ENCODE peak calls at places on chromosomes 6 and 20, in six cellular contexts. A is ascending aorta, E is PC-9, D is left ventricle myocardium inferior, H is Panc1, C is astrocyte. X is an unnamed sample. For H3K27me3, the result is how much of the 10 kb centered on the place peaks cover.

GRCh38 chr6:73969982-73970960 is 274.3 kb downstream of the CD109 start:
- DNase-seq in A (no peak), E (no peak), D (no peak), H (peak), C (peak), X (no peak)

GRCh38 chr6:113356139-113356538 is 501.0 kb upstream of the MARCKS start:
- DNase-seq in A (no peak), E (no peak), D (no peak), H (no peak), C (no peak), X (no peak)

GRCh38 chr6:73579851-73580246 is 59.0 kb upstream of the EEF1A1 start:
- DNase-seq in A (no peak), E (peak), D (no peak), H (peak), C (peak), X (peak)

GRCh38 chr20:31823360-31824124 is 4.4 kb downstream of the MYLK2 start:
- DNase-seq in A (no peak), E (no peak), D (no peak), H (no peak), C (no peak), X (no peak)

GRCh38 chr6:449057-449430 is 57.5 kb downstream of the IRF4 start:
- DNase-seq in A (no peak), E (no peak), D (no peak), H (no peak), C (no peak), X (no peak)

GRCh38 chr6:107931894-107932293 is 26.1 kb downstream of the SEC63 start:
- DNase-seq in A (no peak), E (no peak), D (no peak), H (no peak), C (no peak), X (no peak)

GRCh38 chr6:16179970-16180431 is 51.1 kb downstream of the MYLIP start:
- DNase-seq in A (no peak), E (no peak), D (no peak), H (no peak), C (no peak), X (no peak)

GRCh38 chr6:35170166-35170565 is 29.0 kb upstream of the TCP11 start:
- DNase-seq in A (no peak), E (no peak), D (no peak), H (no peak), C (no peak), X (no peak)

GRCh38 chr6:150325093-150325772 is 43.6 kb upstream of the IYD start:
- DNase-seq in A (no peak), E (peak), D (no peak), H (no peak), C (no peak), X (peak)

GRCh38 chr6:3385660-3386151 is 71.1 kb downstream of the SLC22A23 start:
- DNase-seq in A (peak), E (no peak), D (no peak), H (no peak), C (peak), X (no peak)

GRCh38 chr20:8242827-8243764 is 111.0 kb downstream of the PLCB1 start:
- DNase-seq in A (no peak), E (no peak), D (no peak), H (no peak), C (no peak), X (no peak)

GRCh38 chr6:17503051-17503450 is 97.1 kb upstream of the FAM8A1 start:
- DNase-seq in A (no peak), E (no peak), D (no peak), H (no peak), C (no peak), X (no peak)

GRCh38 chr6:161463061-161463460 is 189.2 kb upstream of the AGPAT4 start:
- DNase-seq in A (no peak), E (no peak), D (no peak), H (no peak), C (no peak), X (no peak)

GRCh38 chr20:44736170-44737021 is 9.3 kb upstream of the KCNK15 start:
- DNase-seq in A (peak), E (no peak), D (no peak), H (no peak), C (peak), X (no peak)

GRCh38 chr20:44737116-44737515 is 8.5 kb upstream of the KCNK15 start:
- DNase-seq in A (no peak), E (no peak), D (no peak), H (no peak), C (no peak), X (no peak)

GRCh38 chr20:44739952-44740351 is 5.7 kb upstream of the KCNK15 start:
- DNase-seq in A (no peak), E (no peak), D (no peak), H (no peak), C (no peak), X (no peak)

GRCh38 chr20:44735816-44736169 is 9.9 kb upstream of the KCNK15 start:
- DNase-seq in A (no peak), E (no peak), D (no peak), H (no peak), C (no peak), X (no peak)

GRCh38 chr20:44738779-44739477 is 6.7 kb upstream of the KCNK15 start:
- DNase-seq in A (peak), E (peak), D (no peak), H (no peak), C (peak), X (no peak)
- H3K4me3 ChIP-seq in A (no peak), E (no peak), D (no peak), H (no peak), C (no peak), X (no peak)

DNA sequence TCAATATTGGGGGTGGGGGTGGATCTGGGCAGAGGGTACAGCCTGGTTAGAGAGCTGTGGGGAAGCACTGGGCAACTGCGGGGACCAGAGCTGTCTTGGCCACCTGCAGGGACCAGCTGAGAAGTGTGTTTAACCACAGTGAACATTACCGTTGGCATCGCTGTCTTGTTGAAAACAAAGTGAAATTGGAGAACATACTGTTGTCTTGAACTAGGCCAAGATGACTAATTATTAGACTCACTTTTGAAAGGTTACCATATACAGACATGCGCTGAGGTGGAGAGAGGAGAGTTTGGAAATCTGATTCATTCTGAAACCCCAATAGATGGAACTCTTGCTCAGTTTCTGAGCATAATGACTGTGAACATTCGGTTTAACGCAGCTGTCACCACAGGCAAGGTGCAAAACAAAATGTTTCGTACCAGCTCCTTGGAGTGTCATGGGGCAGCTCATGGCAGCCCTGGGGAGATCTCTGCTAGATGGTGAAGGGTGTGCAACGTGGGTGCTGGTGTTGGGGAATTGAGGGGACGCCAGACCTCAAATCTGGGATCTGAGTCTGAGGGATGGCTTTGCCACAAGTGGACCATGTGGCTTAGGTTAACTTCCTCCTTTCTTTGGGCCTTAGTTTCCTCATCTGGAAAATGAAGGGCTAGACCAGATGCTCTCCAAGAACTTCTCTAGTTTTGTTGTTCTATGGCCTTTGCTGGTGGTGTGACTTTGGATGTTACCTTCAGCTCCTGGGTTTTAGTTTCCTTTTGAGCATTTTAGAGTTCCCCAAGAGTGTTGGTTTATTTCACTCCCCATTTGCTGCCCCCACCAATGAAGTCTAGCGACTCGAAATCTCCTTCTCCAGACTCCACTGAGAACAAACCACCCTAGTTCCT is 24.6 kb upstream of the GTSF1L start:
- DNase-seq in A (no peak), E (peak), D (no peak), H (no peak), C (peak), X (peak)
- TF ChIP-seq CTCF in A (no peak), E (no peak), D (no peak), H (no peak), C (no peak), X (no peak)

DNA sequence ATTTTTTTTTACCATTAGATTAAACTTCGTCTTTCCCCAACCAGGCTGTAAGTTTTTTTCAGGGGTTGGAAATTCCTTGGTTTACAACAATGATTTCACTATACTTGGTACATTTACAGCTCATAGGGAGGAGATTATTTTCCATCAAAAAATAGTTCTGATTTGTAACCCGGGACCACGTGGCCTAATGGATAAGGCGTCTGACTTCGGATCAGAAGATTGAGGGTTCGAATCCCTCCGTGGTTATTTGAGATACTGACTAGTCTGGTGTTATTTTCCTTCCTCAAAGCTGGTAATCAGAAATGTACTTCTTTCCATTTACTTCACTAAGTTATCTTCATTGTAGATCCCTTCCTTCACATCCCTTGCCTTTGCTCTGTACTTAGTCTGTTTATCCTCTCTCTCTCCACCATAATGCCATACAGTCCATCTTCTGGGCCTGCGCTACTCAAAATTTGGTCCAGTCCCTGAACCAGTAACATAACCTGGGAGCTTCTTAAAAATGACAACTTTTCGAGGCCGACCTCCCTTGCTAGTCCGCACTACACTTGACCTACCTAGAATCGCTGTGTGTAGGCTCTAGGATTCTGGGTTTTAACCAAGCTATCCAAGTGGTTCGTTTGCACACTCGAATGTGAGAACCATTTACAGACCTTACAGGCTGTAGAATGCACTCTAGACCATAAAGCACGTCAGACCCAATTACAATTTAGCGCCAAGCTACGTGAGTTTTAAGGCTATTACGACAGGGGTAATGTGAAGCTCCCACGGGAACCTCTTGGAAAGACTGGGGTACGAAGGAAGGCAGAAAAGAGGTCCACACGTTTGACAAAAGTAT is 42.1 kb upstream of the BTN3A2 start:
- DNase-seq in A (no peak), E (peak), D (no peak), H (peak), C (peak), X (no peak)
- H3K27me3 ChIP-seq in A (under half), E (under half), D (half or more), H (under half), C (under half), X (under half)

GRCh38 chr6:53943410-53943809 is 148.6 kb downstream of the LRRC1 start:
- DNase-seq in A (no peak), E (no peak), D (no peak), H (no peak), C (no peak), X (no peak)

GRCh38 chr6:53938810-53939209 is 144.0 kb downstream of the LRRC1 start:
- DNase-seq in A (no peak), E (no peak), D (no peak), H (no peak), C (peak), X (no peak)

GRCh38 chr6:53944538-53944937 is 149.7 kb downstream of the LRRC1 start:
- DNase-seq in A (no peak), E (no peak), D (no peak), H (no peak), C (no peak), X (no peak)

GRCh38 chr6:53937461-53937860 is 142.7 kb downstream of the LRRC1 start:
- DNase-seq in A (no peak), E (no peak), D (no peak), H (no peak), C (no peak), X (no peak)

DNA sequence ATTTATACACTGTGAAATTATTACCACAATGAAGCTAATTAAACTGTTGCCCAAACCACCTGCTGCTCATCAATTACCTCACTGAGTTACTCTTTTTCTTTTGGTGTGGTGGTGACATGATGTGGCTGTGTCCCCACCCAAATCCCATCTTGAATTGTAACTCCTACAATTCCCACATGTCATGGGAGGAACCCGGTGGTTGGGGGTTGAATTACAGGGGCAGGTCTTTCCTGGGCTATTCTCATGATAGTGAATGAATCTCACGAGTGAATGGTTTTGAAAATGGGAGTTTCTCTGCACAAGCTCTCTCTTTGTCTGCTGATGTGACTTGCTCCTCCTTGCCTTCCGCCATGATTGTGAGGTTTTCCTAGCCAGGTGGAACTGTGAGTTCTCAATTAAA is 145.0 kb downstream of the LRRC1 start:
- DNase-seq in A (no peak), E (no peak), D (no peak), H (no peak), C (no peak), X (no peak)
- H3K4me3 ChIP-seq in A (no peak), E (no peak), D (no peak), H (no peak), C (no peak), X (no peak)

GRCh38 chr6:7143161-7143974 is 35.6 kb downstream of the RREB1 start:
- DNase-seq in A (no peak), E (no peak), D (no peak), H (no peak), C (no peak), X (no peak)
- TF ChIP-seq CTCF in A (no peak), E (no peak), D (peak), H (peak), C (peak), X (peak)

DNA sequence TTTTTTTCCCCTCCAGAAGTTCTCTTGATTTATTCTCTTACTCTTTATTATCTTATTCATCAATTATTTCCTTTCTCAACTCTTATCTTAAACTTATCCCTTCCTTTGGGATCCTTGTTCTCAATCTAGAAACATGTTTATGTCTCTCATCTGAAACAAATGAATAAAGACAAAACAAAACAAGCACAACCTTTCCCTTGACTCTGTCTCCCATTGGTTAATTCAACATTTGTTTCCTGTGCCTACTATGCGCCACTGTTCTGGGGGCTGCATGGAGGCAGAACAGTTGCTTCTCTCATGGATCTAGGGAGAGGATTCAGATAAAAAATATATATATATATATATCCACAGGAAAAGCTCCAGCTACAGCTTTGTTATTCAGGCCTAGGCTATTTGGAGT is 5.2 kb upstream of the MRAP2 start:
- DNase-seq in A (no peak), E (no peak), D (no peak), H (no peak), C (no peak), X (no peak)
- H3K27me3 ChIP-seq in A (under half), E (under half), D (under half), H (under half), C (under half), X (under half)

DNA sequence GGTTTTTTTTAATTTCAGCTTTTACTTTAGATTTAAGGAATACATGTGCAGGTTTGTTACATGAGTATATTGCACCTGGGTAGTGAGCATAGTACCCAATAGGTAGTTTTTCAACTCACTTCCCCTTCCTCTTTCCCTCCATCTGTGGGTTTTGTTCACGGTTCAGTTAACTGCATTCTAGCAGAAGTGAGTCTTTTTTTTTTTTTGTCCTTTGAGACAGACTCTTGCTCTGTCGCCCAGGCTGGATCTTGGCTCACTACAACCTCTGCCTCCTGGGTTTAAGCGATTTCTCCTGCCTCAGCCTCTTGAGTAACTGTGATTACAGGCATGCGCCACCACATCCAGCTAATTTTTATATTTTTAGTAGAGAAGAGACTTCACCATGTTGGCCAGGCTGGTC is 8.7 kb downstream of the UBR2 start:
- DNase-seq in A (no peak), E (no peak), D (no peak), H (no peak), C (no peak), X (no peak)
- H3K4me3 ChIP-seq in A (no peak), E (no peak), D (no peak), H (no peak), C (no peak), X (no peak)

GRCh38 chr6:136235233-136235564 is 14.9 kb downstream of the MTFR2 start:
- DNase-seq in A (no peak), E (no peak), D (no peak), H (no peak), C (peak), X (peak)

GRCh38 chr6:136226027-136226673 is 24.0 kb downstream of the MTFR2 start:
- DNase-seq in A (peak), E (peak), D (peak), H (peak), C (peak), X (no peak)

GRCh38 chr6:136228811-136229210 is 21.3 kb downstream of the MTFR2 start:
- DNase-seq in A (no peak), E (no peak), D (no peak), H (no peak), C (no peak), X (no peak)

GRCh38 chr6:136226674-136227377 is 23.3 kb downstream of the MTFR2 start:
- DNase-seq in A (no peak), E (no peak), D (no peak), H (no peak), C (no peak), X (peak)

GRCh38 chr6:136230219-136230980 is 19.7 kb downstream of the MTFR2 start:
- DNase-seq in A (no peak), E (no peak), D (no peak), H (no peak), C (no peak), X (no peak)
- TF ChIP-seq CTCF in A (no peak), E (no peak), D (no peak), H (no peak), C (no peak), X (no peak)

DNA sequence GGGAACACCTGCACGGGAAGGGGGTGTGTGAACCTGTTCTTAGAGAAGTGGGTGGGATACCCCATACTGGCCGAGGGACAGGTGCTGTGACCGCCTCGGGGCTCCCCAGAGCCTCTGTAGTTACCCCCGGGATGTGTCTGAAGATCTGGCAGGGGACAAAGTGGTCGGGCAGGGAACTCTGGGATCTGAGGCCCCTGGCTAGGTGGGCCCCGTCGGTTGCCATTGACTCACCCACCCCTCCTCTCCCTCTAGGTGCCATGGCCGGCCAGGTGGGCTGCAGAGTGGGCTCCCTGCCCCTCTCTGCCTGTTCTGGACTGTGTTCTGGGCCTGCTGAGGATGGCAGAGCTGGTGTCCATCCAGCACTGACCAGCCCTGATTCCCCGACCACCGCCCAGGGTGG is 4.3 kb downstream of the BIRC7 start:
- DNase-seq in A (no peak), E (no peak), D (no peak), H (no peak), C (no peak), X (no peak)
- H3K27me3 ChIP-seq in A (under half), E (under half), D (half or more), H (under half), C (under half), X (under half)

GRCh38 chr20:43558412-43559146 is at the start of gene SGK2:
- DNase-seq in A (no peak), E (peak), D (no peak), H (no peak), C (peak), X (peak)
- H3K4me3 ChIP-seq in A (no peak), E (no peak), D (no peak), H (no peak), C (no peak), X (peak)

X was measured in kidney epithelial cell.